ENCODE peak calls at places on chromosomes 3 and 15, in six cellular contexts. Z is Peyer's patch, S is A673, P is epithelial cell of esophagus, C is HepG2, K is activated B cell treated with CpG ODN at 0.5 μM for 24 hours. E is an unnamed sample.

GRCh38 chr15:62403164-62403809 is 238.2 kb upstream of the C2CD4B start:
- DNase-seq in S (peak; percentile 27), P (peak; percentile 69), K (no peak), Z (no peak), C (no peak), E (peak; percentile 66)

GRCh38 chr3:158791259-158791920 is 10.5 kb upstream of the MFSD1 start:
- DNase-seq in P (peak; percentile 70), Z (peak; percentile 63), C (peak; percentile 58), S (peak; percentile 83), K (no peak), E (peak; percentile 71)

GRCh38 chr15:76533995-76534394 is 197.4 kb downstream of the ISL2 start:
- DNase-seq in K (no peak), P (no peak), Z (no peak), C (peak; percentile 32), S (no peak), E (no peak)

GRCh38 chr3:194285024-194285858 is 65.9 kb downstream of the CPN2 start:
- DNase-seq in C (no peak), P (peak; percentile 68), Z (no peak), S (no peak), K (no peak), E (peak; percentile 80)

GRCh38 chr3:12187448-12188327 is 29.0 kb upstream of the TIMP4 start:
- DNase-seq in S (peak; percentile 35), C (no peak), K (no peak), Z (peak; percentile 54), P (peak; percentile 27), E (peak; percentile 60)

GRCh38 chr3:125148836-125149235 is 63.7 kb downstream of the SLC12A8 start:
- DNase-seq in P (peak; percentile 58), Z (peak; percentile 79), K (no peak), S (no peak), C (no peak), E (no peak)

GRCh38 chr3:30353711-30354467 is 252.5 kb upstream of the TGFBR2 start:
- DNase-seq in K (no peak), C (no peak), P (peak; percentile 70), Z (peak; percentile 82), S (no peak), E (no peak)

GRCh38 chr15:93250212-93250611 is 161.2 kb upstream of the RGMA start:
- DNase-seq in C (no peak), S (no peak), P (no peak), K (no peak), Z (no peak), E (no peak)

GRCh38 chr15:91970142-91970541 is 116.6 kb downstream of the SLCO3A1 start:
- DNase-seq in P (no peak), S (no peak), Z (peak; percentile 59), C (no peak), K (no peak), E (peak; percentile 64)

GRCh38 chr15:91974321-91974720 is 120.8 kb downstream of the SLCO3A1 start:
- DNase-seq in S (no peak), K (no peak), Z (no peak), P (peak; percentile 76), C (no peak), E (peak; percentile 94)

GRCh38 chr15:91975241-91975978 is 121.9 kb downstream of the SLCO3A1 start:
- DNase-seq in P (no peak), K (no peak), C (no peak), S (no peak), Z (no peak), E (peak; percentile 11)

GRCh38 chr15:91968610-91969009 is 115.1 kb downstream of the SLCO3A1 start:
- DNase-seq in S (no peak), P (no peak), Z (no peak), C (no peak), K (no peak), E (no peak)

GRCh38 chr15:91973481-91973880 is 120.0 kb downstream of the SLCO3A1 start:
- DNase-seq in S (no peak), C (no peak), P (peak; percentile 86), Z (no peak), K (no peak), E (peak; percentile 67)
- TF ChIP-seq CTCF in S (peak; percentile 29), C (no peak), P (peak; percentile 75), Z (no peak), K (no peak), E (peak; percentile 32)

GRCh38 chr15:96701876-96702275 is 371.4 kb downstream of the NR2F2 start:
- DNase-seq in C (no peak), K (no peak), P (no peak), Z (no peak), S (no peak), E (no peak)

GRCh38 chr15:96699871-96700401 is 369.4 kb downstream of the NR2F2 start:
- DNase-seq in P (no peak), Z (no peak), C (no peak), S (no peak), K (no peak), E (no peak)

GRCh38 chr15:96703794-96704550 is 373.5 kb downstream of the NR2F2 start:
- DNase-seq in K (no peak), S (no peak), C (no peak), Z (no peak), P (no peak), E (no peak)

GRCh38 chr15:96703087-96703486 is 372.6 kb downstream of the NR2F2 start:
- DNase-seq in Z (no peak), K (no peak), P (no peak), S (no peak), C (no peak), E (no peak)

GRCh38 chr15:96701443-96701842 is 370.9 kb downstream of the NR2F2 start:
- DNase-seq in K (no peak), P (no peak), S (peak; percentile 30), Z (no peak), C (no peak), E (no peak)
- TF ChIP-seq CTCF in K (no peak), P (peak; percentile 26), S (peak; percentile 45), Z (no peak), C (no peak), E (peak; percentile 20)

GRCh38 chr3:108503722-108504121 is 6.7 kb downstream of the MYH15 start:
- DNase-seq in S (no peak), C (no peak), Z (no peak), P (no peak), K (no peak), E (no peak)

GRCh38 chr3:108497271-108497670 is 13.1 kb downstream of the MYH15 start:
- DNase-seq in Z (no peak), C (no peak), P (no peak), K (no peak), S (no peak), E (no peak)

GRCh38 chr3:108495717-108496116 is 14.7 kb downstream of the MYH15 start:
- DNase-seq in Z (no peak), C (no peak), S (no peak), P (no peak), K (no peak), E (no peak)

GRCh38 chr3:108501538-108501937 is 8.9 kb downstream of the MYH15 start:
- DNase-seq in P (peak; percentile 53), S (no peak), Z (no peak), C (no peak), K (no peak), E (peak; percentile 38)

DNA sequence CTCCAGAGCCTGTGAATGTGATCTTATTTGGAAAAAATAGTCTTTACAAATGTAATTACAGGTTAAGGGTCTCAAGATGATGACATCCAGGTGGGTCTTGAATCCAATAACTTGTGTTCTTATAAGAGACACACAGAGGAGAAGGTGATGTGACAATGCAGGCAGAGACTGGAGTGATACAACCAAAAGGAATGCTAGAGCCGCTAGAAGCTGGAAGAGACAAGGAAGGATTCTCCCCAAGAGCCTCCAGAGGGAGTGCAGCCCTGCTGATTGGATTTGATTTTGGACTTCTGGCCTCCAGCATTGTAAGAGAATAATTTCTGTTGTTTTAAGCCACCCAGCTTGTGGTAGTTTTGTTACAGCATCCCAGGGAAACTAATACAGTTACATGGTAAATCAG is 9.7 kb downstream of the MYH15 start:
- DNase-seq in S (no peak), Z (no peak), C (no peak), P (peak; percentile 22), K (no peak), E (peak; percentile 6)
- TF ChIP-seq CTCF in S (no peak), Z (no peak), C (no peak), P (no peak), K (no peak), E (no peak)

GRCh38 chr3:67819447-67819846 is 165.0 kb upstream of the SUCLG2 start:
- DNase-seq in P (peak; percentile 2), K (no peak), Z (no peak), S (no peak), C (no peak), E (peak; percentile 24)
- TF ChIP-seq CTCF in P (no peak), K (no peak), Z (no peak), S (no peak), C (peak; percentile 58), E (no peak)

GRCh38 chr15:23866832-23867231 is 179.7 kb upstream of the NDN start:
- DNase-seq in K (no peak), S (peak; percentile 12), Z (no peak), P (no peak), C (peak; percentile 30), E (no peak)
- TF ChIP-seq CTCF in K (no peak), S (peak; percentile 34), Z (no peak), P (no peak), C (peak; percentile 60), E (no peak)

DNA sequence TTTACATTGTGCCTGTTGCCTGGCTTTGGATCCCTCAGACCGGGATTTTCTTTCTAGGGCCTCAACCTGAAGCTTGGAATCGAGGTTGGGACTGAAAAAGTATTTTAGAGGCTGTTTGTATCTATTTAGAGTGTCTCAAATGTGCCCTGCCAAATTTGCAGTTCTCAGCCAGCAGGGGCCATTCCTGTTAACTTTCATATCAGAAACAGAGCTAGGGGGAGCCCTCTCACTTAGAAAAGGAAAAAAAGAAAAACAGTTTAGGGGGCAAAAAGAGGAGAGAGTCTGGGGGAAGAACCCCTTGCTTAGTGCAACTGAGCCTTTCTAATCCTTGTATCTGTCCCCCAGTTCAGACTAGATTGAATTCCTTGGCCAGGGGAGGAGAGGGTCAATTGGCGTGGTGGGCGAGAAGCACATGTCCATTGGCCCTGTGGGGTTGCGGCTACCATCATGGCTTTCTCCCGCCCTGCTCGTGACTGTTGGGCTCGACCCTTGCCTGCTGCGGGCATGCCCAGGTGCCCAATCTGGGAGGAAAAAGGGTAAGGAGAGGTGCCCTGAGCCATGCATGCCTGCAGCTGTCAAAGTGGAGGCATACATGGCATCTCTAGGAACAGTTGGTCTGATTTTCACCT is 101.6 kb downstream of the CFAP44 start:
- DNase-seq in K (no peak), P (no peak), C (no peak), S (peak; percentile 17), Z (no peak), E (no peak)
- TF ChIP-seq CTCF in K (no peak), P (peak; percentile 17), C (no peak), S (peak; percentile 61), Z (no peak), E (no peak)

DNA sequence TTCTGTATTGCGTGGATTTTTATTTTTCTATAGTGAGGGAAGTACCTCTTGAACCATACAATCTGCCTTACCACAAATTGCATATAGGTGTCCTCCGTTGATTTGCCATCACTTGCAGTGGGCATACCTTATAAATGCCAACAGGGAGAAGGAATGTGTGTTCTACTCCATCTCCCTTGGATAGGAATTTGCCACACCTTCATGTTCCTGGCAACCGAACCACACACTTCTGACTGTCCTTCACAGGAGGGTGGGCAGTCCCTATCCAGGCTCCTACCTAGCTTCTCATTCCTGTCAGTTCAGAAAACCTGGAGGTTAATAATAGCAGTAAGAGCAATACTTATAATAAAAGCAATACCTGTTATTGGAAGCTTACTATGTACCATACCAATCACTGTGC is 357.7 kb downstream of the EFHB start:
- DNase-seq in Z (no peak), P (no peak), K (no peak), S (no peak), C (no peak), E (peak; percentile 16)
- TF ChIP-seq CTCF in Z (no peak), P (no peak), K (no peak), S (no peak), C (no peak), E (no peak)

E was measured in MCF 10A.